ENCODE peak calls at places on chromosomes 5 and 9, in ten cellular contexts. O, Y, V, T, C, D, X, P, R and A are unnamed samples.

GRCh38 chr9:80560976-80561375 is 989.2 kb downstream of the TLE4 start:
- DNase-seq in C (no peak), T (no peak), X (no peak), P (no peak), Y (no peak), R (no peak), D (no peak), O (no peak), V (no peak), A (no peak)

GRCh38 chr9:86601697-86602096 is 247.5 kb upstream of the TUT7 start:
- DNase-seq in T (no peak), P (no peak), D (no peak), R (no peak), O (no peak), V (peak; percentile 26), X (no peak), C (no peak), Y (no peak), A (no peak)

GRCh38 chr9:13580760-13581159 is 301.3 kb upstream of the MPDZ start:
- DNase-seq in T (no peak), P (no peak), Y (no peak), X (no peak), O (no peak), R (no peak), V (no peak), D (no peak), C (no peak), A (no peak)

GRCh38 chr5:82467006-82467561 is 188.9 kb upstream of the RPS23 start:
- DNase-seq in Y (no peak), V (peak; percentile 46), O (no peak), X (no peak), P (no peak), D (no peak), T (no peak), C (no peak), R (peak; percentile 7), A (no peak)

GRCh38 chr5:402615-403359 is 40.2 kb upstream of the EXOC3 start:
- DNase-seq in C (no peak), Y (peak; percentile 38), O (no peak), R (no peak), V (no peak), T (no peak), X (no peak), P (no peak), D (no peak), A (no peak)

GRCh38 chr5:178496219-178496618 is 94.0 kb downstream of the COL23A1 start:
- DNase-seq in P (no peak), D (no peak), Y (no peak), V (no peak), R (no peak), X (no peak), T (no peak), O (no peak), C (no peak), A (no peak)

GRCh38 chr5:176187276-176188062 is 50.8 kb upstream of the SIMC1 start:
- DNase-seq in R (no peak), V (no peak), T (no peak), Y (no peak), P (no peak), O (no peak), X (no peak), C (no peak), D (no peak), A (no peak)

GRCh38 chr5:81948349-81948748 is 23.5 kb upstream of the ATG10 start:
- DNase-seq in V (peak; percentile 4), C (no peak), R (no peak), D (no peak), X (no peak), P (peak; percentile 21), T (no peak), Y (no peak), O (no peak), A (no peak)

GRCh38 chr5:78521455-78521854 is 127.1 kb downstream of the LHFPL2 start:
- DNase-seq in X (no peak), Y (no peak), R (no peak), V (no peak), T (no peak), D (no peak), C (no peak), O (no peak), P (peak; percentile 33), A (no peak)

GRCh38 chr9:109036744-109037680 is 23.7 kb upstream of the CTNNAL1 start:
- DNase-seq in X (no peak), P (no peak), D (no peak), O (no peak), C (no peak), V (no peak), T (no peak), R (no peak), Y (no peak), A (no peak)

GRCh38 chr9:12719431-12719830 is 26.2 kb downstream of the TYRP1 start:
- DNase-seq in V (no peak), X (no peak), R (no peak), C (no peak), O (no peak), P (peak; percentile 21), Y (no peak), T (no peak), D (no peak), A (no peak)

GRCh38 chr5:58114324-58114723 is 345.6 kb downstream of the PLK2 start:
- DNase-seq in P (no peak), X (no peak), C (no peak), Y (no peak), R (peak; percentile 17), D (no peak), V (peak; percentile 61), O (no peak), T (no peak), A (no peak)

GRCh38 chr9:97983524-97984187 is 515 bp downstream of the ANP32B start:
- DNase-seq in Y (peak; percentile 80), C (peak; percentile 65), D (peak; percentile 10), V (peak; percentile 12), P (peak; percentile 66), R (peak; percentile 58), T (peak; percentile 93), O (peak; percentile 59), X (peak; percentile 57), A (peak; percentile 66)

GRCh38 chr5:178632305-178632704 is 5.5 kb upstream of the CLK4 start:
- DNase-seq in R (no peak), Y (no peak), D (no peak), C (no peak), V (no peak), T (no peak), X (no peak), P (peak; percentile 67), O (no peak), A (no peak)

GRCh38 chr9:135792268-135793128 is 90.5 kb downstream of the KCNT1 start:
- DNase-seq in P (peak; percentile 29), T (no peak), Y (peak; percentile 55), X (no peak), V (no peak), D (no peak), C (no peak), O (no peak), R (no peak), A (no peak)

GRCh38 chr9:1916676-1917075 is 98.5 kb upstream of the SMARCA2 start:
- DNase-seq in D (no peak), T (no peak), V (no peak), X (no peak), P (no peak), R (no peak), C (no peak), Y (no peak), O (no peak), A (no peak)

GRCh38 chr9:90946981-90947380 is 145.4 kb downstream of the SYK start:
- DNase-seq in C (no peak), X (no peak), O (no peak), V (no peak), P (no peak), T (no peak), Y (no peak), D (no peak), R (no peak), A (no peak)

GRCh38 chr9:129331772-129332512 is 153.9 kb upstream of the IER5L start:
- DNase-seq in D (no peak), C (no peak), R (no peak), P (no peak), X (no peak), T (no peak), O (no peak), V (no peak), Y (no peak), A (no peak)

GRCh38 chr9:128106940-128107259 is 20.6 kb downstream of the PTGES2 start:
- DNase-seq in D (no peak), P (no peak), R (no peak), T (no peak), Y (peak; percentile 37), O (no peak), V (no peak), C (no peak), X (no peak), A (no peak)

GRCh38 chr5:138944527-138945322 is 69.6 kb upstream of the LRRTM2 start:
- DNase-seq in D (no peak), O (no peak), C (no peak), R (no peak), T (no peak), Y (no peak), V (no peak), P (no peak), X (peak; percentile 55), A (no peak)

GRCh38 chr5:162473051-162473714 is 405.6 kb downstream of the GABRG2 start:
- DNase-seq in C (no peak), D (no peak), Y (no peak), P (no peak), V (no peak), X (no peak), R (no peak), O (no peak), T (no peak), A (no peak)

GRCh38 chr5:111385970-111386831 is 126.1 kb downstream of the STARD4 start:
- DNase-seq in T (peak; percentile 57), C (no peak), V (no peak), P (peak; percentile 86), O (no peak), X (no peak), R (no peak), Y (no peak), D (no peak), A (no peak)

GRCh38 chr5:100595152-100595811 is 60.1 kb downstream of the FAM174A start:
- DNase-seq in V (peak; percentile 84), P (no peak), D (no peak), C (no peak), X (no peak), Y (peak; percentile 58), T (no peak), O (no peak), R (peak; percentile 50), A (no peak)

GRCh38 chr9:20618361-20618799 is 3.9 kb downstream of the MLLT3 start:
- DNase-seq in X (no peak), V (peak; percentile 85), O (no peak), Y (no peak), D (no peak), C (no peak), T (peak; percentile 24), R (no peak), P (peak; percentile 2), A (no peak)

GRCh38 chr9:136481558-136481957 is 1.3 kb downstream of the SEC16A start:
- DNase-seq in O (no peak), X (no peak), V (no peak), R (no peak), T (no peak), D (no peak), C (no peak), Y (no peak), P (no peak), A (no peak)

GRCh38 chr5:172508471-172509404 is 54.4 kb upstream of the SH3PXD2B start:
- DNase-seq in Y (no peak), D (no peak), X (no peak), O (no peak), V (no peak), P (no peak), R (no peak), C (no peak), T (no peak), A (peak; percentile 12)

GRCh38 chr5:146852089-146852488 is 26.5 kb downstream of the PPP2R2B start:
- DNase-seq in T (no peak), V (no peak), O (no peak), C (no peak), X (no peak), Y (no peak), D (no peak), P (no peak), R (no peak), A (no peak)